ENCODE peak calls at places on chromosome 22, in four cellular contexts. One of them, this sample, is unnamed.

GRCh38 chr22:20315337-20316216 is 4.3 kb downstream of the DGCR6L start:
- DNase-seq in tibial artery: no peak
- DNase-seq in cardiac muscle cell: no peak
- DNase-seq in GM12864: no peak
- DNase-seq in this sample: no peak

GRCh38 chr22:38413085-38414008 is 41.7 kb downstream of the KCNJ4 start:
- DNase-seq in tibial artery: no peak
- DNase-seq in cardiac muscle cell: peak
- DNase-seq in GM12864: no peak
- DNase-seq in this sample: no peak

GRCh38 chr22:17724678-17725464 is 49.4 kb downstream of the BID start:
- DNase-seq in tibial artery: no peak
- DNase-seq in cardiac muscle cell: no peak
- DNase-seq in GM12864: no peak
- DNase-seq in this sample: no peak

GRCh38 chr22:35761037-35761436 is 43.4 kb downstream of the APOL5 start:
- DNase-seq in tibial artery: no peak
- DNase-seq in cardiac muscle cell: peak
- DNase-seq in GM12864: no peak
- DNase-seq in this sample: no peak

GRCh38 chr22:46353483-46354105 is 18.1 kb downstream of the TRMU start:
- DNase-seq in tibial artery: no peak
- DNase-seq in cardiac muscle cell: no peak
- DNase-seq in GM12864: no peak
- DNase-seq in this sample: no peak

GRCh38 chr22:26325641-26326040 is 103.4 kb upstream of the ASPHD2 start:
- DNase-seq in tibial artery: no peak
- DNase-seq in cardiac muscle cell: no peak
- DNase-seq in GM12864: no peak
- DNase-seq in this sample: no peak

GRCh38 chr22:41243361-41243760 is 2.6 kb upstream of the CHADL start:
- DNase-seq in tibial artery: no peak
- DNase-seq in cardiac muscle cell: no peak
- DNase-seq in GM12864: no peak
- DNase-seq in this sample: no peak

GRCh38 chr22:50678651-50679521 is 6.3 kb downstream of the SHANK3 start:
- DNase-seq in tibial artery: no peak
- DNase-seq in cardiac muscle cell: no peak
- DNase-seq in GM12864: no peak
- DNase-seq in this sample: no peak

GRCh38 chr22:40312050-40312449 is 34.2 kb upstream of the ADSL start:
- DNase-seq in tibial artery: no peak
- DNase-seq in cardiac muscle cell: no peak
- DNase-seq in GM12864: no peak
- DNase-seq in this sample: no peak

GRCh38 chr22:27004434-27004833 is 347.0 kb downstream of the MIAT start:
- DNase-seq in tibial artery: no peak
- DNase-seq in cardiac muscle cell: no peak
- DNase-seq in GM12864: no peak
- DNase-seq in this sample: no peak

GRCh38 chr22:37746366-37747089 is 49.7 kb downstream of the TRIOBP start:
- DNase-seq in tibial artery: no peak
- DNase-seq in cardiac muscle cell: no peak
- DNase-seq in GM12864: no peak
- DNase-seq in this sample: no peak

GRCh38 chr22:28594784-28595324 is 84.8 kb downstream of the TTC28 start:
- DNase-seq in tibial artery: no peak
- DNase-seq in cardiac muscle cell: peak
- DNase-seq in GM12864: peak
- DNase-seq in this sample: peak

GRCh38 chr22:27802389-27803079 is 978 bp upstream of the MN1 start:
- DNase-seq in tibial artery: no peak
- DNase-seq in cardiac muscle cell: no peak
- DNase-seq in GM12864: no peak
- DNase-seq in this sample: no peak

GRCh38 chr22:19871023-19871844 is 16.6 kb upstream of the GNB1L start:
- DNase-seq in tibial artery: peak
- DNase-seq in cardiac muscle cell: no peak
- DNase-seq in GM12864: no peak
- DNase-seq in this sample: no peak

GRCh38 chr22:32020117-32020516 is 22.9 kb upstream of the SLC5A1 start:
- DNase-seq in tibial artery: no peak
- DNase-seq in cardiac muscle cell: peak
- DNase-seq in GM12864: no peak
- DNase-seq in this sample: peak

DNA sequence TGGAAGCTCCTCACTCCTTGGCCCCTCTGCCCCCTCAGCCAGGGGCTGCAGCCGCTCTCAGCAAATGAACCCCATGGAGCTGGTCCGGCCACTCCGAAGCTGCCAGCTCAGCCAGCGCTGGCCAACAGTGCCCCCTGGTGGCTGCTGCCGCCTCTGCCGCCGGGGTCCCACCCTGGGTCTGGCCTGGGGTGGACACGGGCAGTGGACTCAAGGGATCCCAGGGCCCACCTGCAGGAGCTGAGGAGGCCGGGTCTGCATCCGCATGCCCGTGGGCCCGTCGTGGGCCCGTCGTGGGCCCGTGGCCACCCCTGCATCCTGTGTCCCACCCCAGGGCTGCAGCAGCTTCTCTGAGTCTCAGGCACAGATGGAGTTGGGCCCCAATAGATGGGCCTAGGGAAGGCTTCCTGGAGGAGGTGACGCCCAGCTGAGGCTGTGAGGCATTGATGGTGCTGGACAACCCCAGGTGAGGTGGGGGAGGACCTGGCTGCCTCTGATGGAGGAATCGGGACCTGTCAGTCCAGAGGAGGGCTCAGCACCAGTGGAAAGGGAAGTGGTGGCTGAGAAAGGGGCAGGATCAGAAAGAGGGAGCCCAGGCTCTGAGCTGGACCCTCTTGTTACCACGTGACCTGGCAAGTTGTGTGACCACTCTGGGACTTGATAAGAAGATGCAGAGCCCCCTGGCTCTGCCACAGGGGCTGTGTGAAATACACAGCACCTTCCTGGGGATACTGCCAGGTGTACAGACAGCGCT is 522.3 kb downstream of the BRD1 start:
- DNase-seq in tibial artery: peak
- DNase-seq in cardiac muscle cell: peak
- DNase-seq in GM12864: no peak
- DNase-seq in this sample: no peak
- H3K4me3 ChIP-seq in tibial artery: no peak
- H3K4me3 ChIP-seq in cardiac muscle cell: no peak
- H3K4me3 ChIP-seq in GM12864: no peak
- H3K4me3 ChIP-seq in this sample: no peak

GRCh38 chr22:48075604-48076400 is 1313.4 kb downstream of the TBC1D22A start:
- DNase-seq in tibial artery: no peak
- DNase-seq in cardiac muscle cell: no peak
- DNase-seq in GM12864: no peak
- DNase-seq in this sample: no peak
- TF ChIP-seq CTCF in tibial artery: no peak
- TF ChIP-seq CTCF in cardiac muscle cell: no peak
- TF ChIP-seq CTCF in GM12864: no peak
- TF ChIP-seq CTCF in this sample: no peak

DNA sequence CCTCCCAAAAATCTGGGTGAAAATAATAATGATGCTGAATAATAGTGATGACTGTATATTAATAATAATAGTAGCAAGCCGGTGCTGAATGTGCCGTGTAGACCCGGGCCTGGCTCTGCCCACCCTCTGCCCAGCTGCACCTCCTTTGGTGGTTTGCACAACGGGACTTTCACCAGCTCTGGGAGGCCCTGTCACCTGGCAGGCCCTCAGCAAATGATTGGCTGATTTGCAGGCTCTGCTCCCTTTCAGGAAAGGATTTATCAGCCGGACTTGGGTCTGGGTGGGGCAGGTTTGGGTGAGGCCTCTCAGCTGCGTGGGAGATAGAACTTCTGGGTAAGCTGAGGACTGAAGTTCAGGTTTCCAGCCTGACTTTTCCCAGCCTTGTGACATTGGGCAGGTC is 21.4 kb downstream of the KIAA1671 start:
- DNase-seq in tibial artery: no peak
- DNase-seq in cardiac muscle cell: no peak
- DNase-seq in GM12864: no peak
- DNase-seq in this sample: no peak
- H3K4me3 ChIP-seq in tibial artery: no peak
- H3K4me3 ChIP-seq in cardiac muscle cell: no peak
- H3K4me3 ChIP-seq in GM12864: no peak
- H3K4me3 ChIP-seq in this sample: no peak

GRCh38 chr22:29724843-29725242 is 5.0 kb downstream of the CABP7 start:
- DNase-seq in tibial artery: no peak
- DNase-seq in cardiac muscle cell: no peak
- DNase-seq in GM12864: no peak
- DNase-seq in this sample: no peak

GRCh38 chr22:29722587-29722986 is 2.8 kb downstream of the CABP7 start:
- DNase-seq in tibial artery: no peak
- DNase-seq in cardiac muscle cell: no peak
- DNase-seq in GM12864: no peak
- DNase-seq in this sample: no peak

GRCh38 chr22:29726104-29726503 is 6.3 kb downstream of the CABP7 start:
- DNase-seq in tibial artery: no peak
- DNase-seq in cardiac muscle cell: no peak
- DNase-seq in GM12864: no peak
- DNase-seq in this sample: no peak

GRCh38 chr22:29722151-29722550 is 2.3 kb downstream of the CABP7 start:
- DNase-seq in tibial artery: no peak
- DNase-seq in cardiac muscle cell: no peak
- DNase-seq in GM12864: no peak
- DNase-seq in this sample: no peak

GRCh38 chr22:29723766-29724165 is 4.0 kb downstream of the CABP7 start:
- DNase-seq in tibial artery: no peak
- DNase-seq in cardiac muscle cell: no peak
- DNase-seq in GM12864: no peak
- DNase-seq in this sample: no peak
- TF ChIP-seq CTCF in tibial artery: no peak
- TF ChIP-seq CTCF in cardiac muscle cell: peak
- TF ChIP-seq CTCF in GM12864: no peak
- TF ChIP-seq CTCF in this sample: no peak

GRCh38 chr22:42959472-42960145 is 55.3 kb downstream of the PACSIN2 start:
- DNase-seq in tibial artery: peak
- DNase-seq in cardiac muscle cell: peak
- DNase-seq in GM12864: no peak
- DNase-seq in this sample: no peak
- H3K4me3 ChIP-seq in tibial artery: peak
- H3K4me3 ChIP-seq in cardiac muscle cell: no peak
- H3K4me3 ChIP-seq in GM12864: no peak
- H3K4me3 ChIP-seq in this sample: no peak

DNA sequence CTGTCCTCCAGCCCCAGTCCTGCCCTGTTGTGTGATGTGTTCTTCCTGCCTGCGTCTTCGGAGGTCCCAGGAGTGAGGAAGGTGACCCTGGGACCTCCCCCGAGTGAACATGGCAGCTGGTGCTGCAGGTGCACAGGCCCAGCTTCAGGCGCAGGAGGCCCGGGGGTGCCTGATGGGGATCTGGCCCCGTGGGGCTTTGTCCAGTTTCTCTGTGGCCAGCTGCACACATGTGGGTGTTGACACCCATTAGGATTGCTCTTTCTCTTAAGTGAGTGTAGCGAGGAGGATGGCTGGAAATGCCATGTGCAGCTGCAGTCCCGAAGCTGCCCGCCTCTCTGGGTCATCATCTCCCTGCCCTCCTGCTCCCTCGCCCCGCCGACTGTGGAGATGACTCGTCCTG is 1279.7 kb downstream of the BRD1 start:
- DNase-seq in tibial artery: no peak
- DNase-seq in cardiac muscle cell: no peak
- DNase-seq in GM12864: no peak
- DNase-seq in this sample: no peak
- TF ChIP-seq CTCF in tibial artery: no peak
- TF ChIP-seq CTCF in cardiac muscle cell: no peak
- TF ChIP-seq CTCF in GM12864: no peak
- TF ChIP-seq CTCF in this sample: no peak

GRCh38 chr22:23286296-23286695 is 106.0 kb downstream of the BCR start:
- DNase-seq in tibial artery: no peak
- DNase-seq in cardiac muscle cell: no peak
- DNase-seq in GM12864: no peak
- DNase-seq in this sample: no peak
- H3K4me3 ChIP-seq in tibial artery: no peak
- H3K4me3 ChIP-seq in cardiac muscle cell: no peak
- H3K4me3 ChIP-seq in GM12864: no peak
- H3K4me3 ChIP-seq in this sample: no peak

DNA sequence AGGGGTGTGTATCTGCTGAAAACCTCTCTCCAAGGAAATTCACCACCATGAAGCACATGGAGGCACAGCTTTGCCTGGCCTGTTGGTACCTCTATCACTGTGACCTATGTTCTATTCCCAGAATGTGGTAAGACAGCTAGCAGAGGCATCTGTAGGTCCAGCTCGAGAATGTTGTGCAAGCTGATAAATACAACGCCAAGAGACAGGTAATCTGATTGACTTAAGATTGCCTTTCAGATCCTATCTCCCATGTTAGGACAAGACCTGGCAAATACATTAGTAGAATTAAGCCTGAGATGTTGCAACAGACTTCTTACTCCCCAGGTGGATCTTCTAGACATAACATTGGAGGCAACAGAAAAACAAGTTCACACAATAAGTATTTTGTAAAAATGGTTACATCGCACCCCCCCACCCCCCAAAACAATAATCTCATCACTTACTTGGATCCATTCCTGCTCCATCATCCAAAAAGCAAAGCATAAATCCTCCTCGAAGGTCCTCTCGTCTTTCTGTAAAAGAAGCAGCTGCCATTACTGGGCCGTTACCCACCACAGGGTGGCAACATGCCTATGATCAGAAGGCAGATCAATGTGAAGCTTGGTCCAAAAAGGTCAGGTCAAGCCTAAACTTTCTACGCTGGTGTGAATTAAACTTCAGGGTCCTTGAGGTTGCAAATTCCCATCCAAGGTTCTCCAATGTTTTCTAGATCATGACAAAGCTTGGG is 18.5 kb downstream of the MORC2 start:
- DNase-seq in tibial artery: no peak
- DNase-seq in cardiac muscle cell: no peak
- DNase-seq in GM12864: no peak
- DNase-seq in this sample: no peak
- TF ChIP-seq CTCF in tibial artery: no peak
- TF ChIP-seq CTCF in cardiac muscle cell: no peak
- TF ChIP-seq CTCF in GM12864: no peak
- TF ChIP-seq CTCF in this sample: peak

This sample was measured in astrocyte of the cerebellum.